ENCODE peak calls at places on chromosomes 11 and 22, in five cellular contexts. One of them, this sample, is unnamed.

GRCh38 chr11:69114811-69115523 is 40.8 kb upstream of the SMIM38 start:
- DNase-seq in right lobe of liver: peak
- DNase-seq in stimulated activated CD4-positive, alpha-beta T cell treated with anti-CD3 and anti-CD28 coated beads, Interleukin-1b, Interleukin-23, amount 100 ng/mL, for 4 hours: no peak
- DNase-seq in Ammon's horn: no peak
- DNase-seq in activated CD8-positive, alpha-beta T cell treated with anti-CD3 and anti-CD28 coated beads, Interleukin-2, amount 10 ng/mL, durations not matched to agents 7 days and 5 days: no peak
- DNase-seq in this sample: no peak

GRCh38 chr11:12088531-12088930 is 21.9 kb upstream of the MICAL2 start:
- DNase-seq in right lobe of liver: no peak
- DNase-seq in stimulated activated CD4-positive, alpha-beta T cell treated with anti-CD3 and anti-CD28 coated beads, Interleukin-1b, Interleukin-23, amount 100 ng/mL, for 4 hours: no peak
- DNase-seq in Ammon's horn: no peak
- DNase-seq in activated CD8-positive, alpha-beta T cell treated with anti-CD3 and anti-CD28 coated beads, Interleukin-2, amount 10 ng/mL, durations not matched to agents 7 days and 5 days: no peak
- DNase-seq in this sample: no peak

GRCh38 chr22:49968831-49969661 is 8.5 kb downstream of the PIM3 start:
- DNase-seq in right lobe of liver: peak
- DNase-seq in stimulated activated CD4-positive, alpha-beta T cell treated with anti-CD3 and anti-CD28 coated beads, Interleukin-1b, Interleukin-23, amount 100 ng/mL, for 4 hours: no peak
- DNase-seq in Ammon's horn: peak
- DNase-seq in activated CD8-positive, alpha-beta T cell treated with anti-CD3 and anti-CD28 coated beads, Interleukin-2, amount 10 ng/mL, durations not matched to agents 7 days and 5 days: peak
- DNase-seq in this sample: no peak

GRCh38 chr22:49838771-49839717 is 11.4 kb upstream of the BRD1 start:
- DNase-seq in right lobe of liver: no peak
- DNase-seq in stimulated activated CD4-positive, alpha-beta T cell treated with anti-CD3 and anti-CD28 coated beads, Interleukin-1b, Interleukin-23, amount 100 ng/mL, for 4 hours: peak
- DNase-seq in Ammon's horn: no peak
- DNase-seq in activated CD8-positive, alpha-beta T cell treated with anti-CD3 and anti-CD28 coated beads, Interleukin-2, amount 10 ng/mL, durations not matched to agents 7 days and 5 days: peak
- DNase-seq in this sample: peak

GRCh38 chr11:7347611-7348431 is 96.1 kb downstream of the SYT9 start:
- DNase-seq in right lobe of liver: no peak
- DNase-seq in stimulated activated CD4-positive, alpha-beta T cell treated with anti-CD3 and anti-CD28 coated beads, Interleukin-1b, Interleukin-23, amount 100 ng/mL, for 4 hours: no peak
- DNase-seq in Ammon's horn: no peak
- DNase-seq in activated CD8-positive, alpha-beta T cell treated with anti-CD3 and anti-CD28 coated beads, Interleukin-2, amount 10 ng/mL, durations not matched to agents 7 days and 5 days: no peak
- DNase-seq in this sample: no peak

GRCh38 chr11:83424376-83425136 is 138.4 kb upstream of the CCDC90B start:
- DNase-seq in right lobe of liver: no peak
- DNase-seq in stimulated activated CD4-positive, alpha-beta T cell treated with anti-CD3 and anti-CD28 coated beads, Interleukin-1b, Interleukin-23, amount 100 ng/mL, for 4 hours: no peak
- DNase-seq in Ammon's horn: no peak
- DNase-seq in activated CD8-positive, alpha-beta T cell treated with anti-CD3 and anti-CD28 coated beads, Interleukin-2, amount 10 ng/mL, durations not matched to agents 7 days and 5 days: no peak
- DNase-seq in this sample: no peak

GRCh38 chr22:38069372-38070249 is 12.4 kb downstream of the PICK1 start:
- DNase-seq in right lobe of liver: peak
- DNase-seq in stimulated activated CD4-positive, alpha-beta T cell treated with anti-CD3 and anti-CD28 coated beads, Interleukin-1b, Interleukin-23, amount 100 ng/mL, for 4 hours: no peak
- DNase-seq in Ammon's horn: peak
- DNase-seq in activated CD8-positive, alpha-beta T cell treated with anti-CD3 and anti-CD28 coated beads, Interleukin-2, amount 10 ng/mL, durations not matched to agents 7 days and 5 days: no peak
- DNase-seq in this sample: no peak

GRCh38 chr11:15903246-15903645 is 453.1 kb downstream of the SOX6 start:
- DNase-seq in right lobe of liver: peak
- DNase-seq in stimulated activated CD4-positive, alpha-beta T cell treated with anti-CD3 and anti-CD28 coated beads, Interleukin-1b, Interleukin-23, amount 100 ng/mL, for 4 hours: no peak
- DNase-seq in Ammon's horn: no peak
- DNase-seq in activated CD8-positive, alpha-beta T cell treated with anti-CD3 and anti-CD28 coated beads, Interleukin-2, amount 10 ng/mL, durations not matched to agents 7 days and 5 days: no peak
- DNase-seq in this sample: no peak

GRCh38 chr11:47270331-47271271 is 668 bp downstream of the MADD start:
- DNase-seq in right lobe of liver: peak
- DNase-seq in stimulated activated CD4-positive, alpha-beta T cell treated with anti-CD3 and anti-CD28 coated beads, Interleukin-1b, Interleukin-23, amount 100 ng/mL, for 4 hours: no peak
- DNase-seq in Ammon's horn: peak
- DNase-seq in activated CD8-positive, alpha-beta T cell treated with anti-CD3 and anti-CD28 coated beads, Interleukin-2, amount 10 ng/mL, durations not matched to agents 7 days and 5 days: peak
- DNase-seq in this sample: peak

GRCh38 chr22:36155702-36156101 is 4.9 kb downstream of the APOL3 start:
- DNase-seq in right lobe of liver: peak
- DNase-seq in stimulated activated CD4-positive, alpha-beta T cell treated with anti-CD3 and anti-CD28 coated beads, Interleukin-1b, Interleukin-23, amount 100 ng/mL, for 4 hours: no peak
- DNase-seq in Ammon's horn: peak
- DNase-seq in activated CD8-positive, alpha-beta T cell treated with anti-CD3 and anti-CD28 coated beads, Interleukin-2, amount 10 ng/mL, durations not matched to agents 7 days and 5 days: no peak
- DNase-seq in this sample: no peak

GRCh38 chr11:8262552-8263108 is 1.0 kb downstream of the LMO1 start:
- DNase-seq in right lobe of liver: no peak
- DNase-seq in stimulated activated CD4-positive, alpha-beta T cell treated with anti-CD3 and anti-CD28 coated beads, Interleukin-1b, Interleukin-23, amount 100 ng/mL, for 4 hours: peak
- DNase-seq in Ammon's horn: no peak
- DNase-seq in activated CD8-positive, alpha-beta T cell treated with anti-CD3 and anti-CD28 coated beads, Interleukin-2, amount 10 ng/mL, durations not matched to agents 7 days and 5 days: peak
- DNase-seq in this sample: no peak

GRCh38 chr22:20422965-20423635 is 14.5 kb downstream of the SCARF2 start:
- DNase-seq in right lobe of liver: peak
- DNase-seq in stimulated activated CD4-positive, alpha-beta T cell treated with anti-CD3 and anti-CD28 coated beads, Interleukin-1b, Interleukin-23, amount 100 ng/mL, for 4 hours: no peak
- DNase-seq in Ammon's horn: peak
- DNase-seq in activated CD8-positive, alpha-beta T cell treated with anti-CD3 and anti-CD28 coated beads, Interleukin-2, amount 10 ng/mL, durations not matched to agents 7 days and 5 days: no peak
- DNase-seq in this sample: no peak

GRCh38 chr11:43736502-43737193 is 56.1 kb downstream of the HSD17B12 start:
- DNase-seq in right lobe of liver: no peak
- DNase-seq in stimulated activated CD4-positive, alpha-beta T cell treated with anti-CD3 and anti-CD28 coated beads, Interleukin-1b, Interleukin-23, amount 100 ng/mL, for 4 hours: no peak
- DNase-seq in Ammon's horn: peak
- DNase-seq in activated CD8-positive, alpha-beta T cell treated with anti-CD3 and anti-CD28 coated beads, Interleukin-2, amount 10 ng/mL, durations not matched to agents 7 days and 5 days: no peak
- DNase-seq in this sample: no peak

GRCh38 chr11:5384335-5384734 is 723 bp downstream of the OR51M1 start:
- DNase-seq in right lobe of liver: no peak
- DNase-seq in stimulated activated CD4-positive, alpha-beta T cell treated with anti-CD3 and anti-CD28 coated beads, Interleukin-1b, Interleukin-23, amount 100 ng/mL, for 4 hours: no peak
- DNase-seq in Ammon's horn: no peak
- DNase-seq in activated CD8-positive, alpha-beta T cell treated with anti-CD3 and anti-CD28 coated beads, Interleukin-2, amount 10 ng/mL, durations not matched to agents 7 days and 5 days: no peak
- DNase-seq in this sample: no peak

GRCh38 chr11:88169481-88169880 is 5.8 kb downstream of the RAB38 start:
- DNase-seq in right lobe of liver: no peak
- DNase-seq in stimulated activated CD4-positive, alpha-beta T cell treated with anti-CD3 and anti-CD28 coated beads, Interleukin-1b, Interleukin-23, amount 100 ng/mL, for 4 hours: no peak
- DNase-seq in Ammon's horn: no peak
- DNase-seq in activated CD8-positive, alpha-beta T cell treated with anti-CD3 and anti-CD28 coated beads, Interleukin-2, amount 10 ng/mL, durations not matched to agents 7 days and 5 days: no peak
- DNase-seq in this sample: no peak

GRCh38 chr11:58006940-58007339 is 16.7 kb upstream of the OR9Q1 start:
- DNase-seq in right lobe of liver: no peak
- DNase-seq in stimulated activated CD4-positive, alpha-beta T cell treated with anti-CD3 and anti-CD28 coated beads, Interleukin-1b, Interleukin-23, amount 100 ng/mL, for 4 hours: no peak
- DNase-seq in Ammon's horn: no peak
- DNase-seq in activated CD8-positive, alpha-beta T cell treated with anti-CD3 and anti-CD28 coated beads, Interleukin-2, amount 10 ng/mL, durations not matched to agents 7 days and 5 days: no peak
- DNase-seq in this sample: no peak

GRCh38 chr11:78099671-78100070 is 20.0 kb upstream of the NDUFC2 start:
- DNase-seq in right lobe of liver: no peak
- DNase-seq in stimulated activated CD4-positive, alpha-beta T cell treated with anti-CD3 and anti-CD28 coated beads, Interleukin-1b, Interleukin-23, amount 100 ng/mL, for 4 hours: no peak
- DNase-seq in Ammon's horn: no peak
- DNase-seq in activated CD8-positive, alpha-beta T cell treated with anti-CD3 and anti-CD28 coated beads, Interleukin-2, amount 10 ng/mL, durations not matched to agents 7 days and 5 days: no peak
- DNase-seq in this sample: no peak

GRCh38 chr11:116312560-116313340 is 460.0 kb downstream of the BUD13 start:
- DNase-seq in right lobe of liver: peak
- DNase-seq in stimulated activated CD4-positive, alpha-beta T cell treated with anti-CD3 and anti-CD28 coated beads, Interleukin-1b, Interleukin-23, amount 100 ng/mL, for 4 hours: no peak
- DNase-seq in Ammon's horn: peak
- DNase-seq in activated CD8-positive, alpha-beta T cell treated with anti-CD3 and anti-CD28 coated beads, Interleukin-2, amount 10 ng/mL, durations not matched to agents 7 days and 5 days: no peak
- DNase-seq in this sample: no peak

GRCh38 chr11:121512468-121513465 is 60.0 kb upstream of the SORL1-AS1 start:
- DNase-seq in right lobe of liver: no peak
- DNase-seq in stimulated activated CD4-positive, alpha-beta T cell treated with anti-CD3 and anti-CD28 coated beads, Interleukin-1b, Interleukin-23, amount 100 ng/mL, for 4 hours: no peak
- DNase-seq in Ammon's horn: no peak
- DNase-seq in activated CD8-positive, alpha-beta T cell treated with anti-CD3 and anti-CD28 coated beads, Interleukin-2, amount 10 ng/mL, durations not matched to agents 7 days and 5 days: no peak
- DNase-seq in this sample: no peak

GRCh38 chr11:33455827-33456226 is 198.6 kb downstream of the HIPK3 start:
- DNase-seq in right lobe of liver: no peak
- DNase-seq in stimulated activated CD4-positive, alpha-beta T cell treated with anti-CD3 and anti-CD28 coated beads, Interleukin-1b, Interleukin-23, amount 100 ng/mL, for 4 hours: no peak
- DNase-seq in Ammon's horn: no peak
- DNase-seq in activated CD8-positive, alpha-beta T cell treated with anti-CD3 and anti-CD28 coated beads, Interleukin-2, amount 10 ng/mL, durations not matched to agents 7 days and 5 days: no peak
- DNase-seq in this sample: no peak